ENCODE peak calls at places on chromosomes 1 and 21, in four cellular contexts. One of them, this sample, is unnamed.

GRCh38 chr1:29243863-29244185 is 7.5 kb downstream of the PTPRU start:
- DNase-seq in GM12878: no peak
- DNase-seq in HepG2: no peak
- DNase-seq in K562: no peak
- DNase-seq in this sample: no peak

GRCh38 chr1:167821356-167821685 is 92.6 kb downstream of the ADCY10 start:
- DNase-seq in K562: no peak
- DNase-seq in GM12878: no peak
- DNase-seq in HepG2: no peak
- DNase-seq in this sample: no peak

GRCh38 chr1:114740331-114740730 is 17.5 kb downstream of the CSDE1 start:
- DNase-seq in K562: no peak
- DNase-seq in GM12878: no peak
- DNase-seq in HepG2: no peak
- DNase-seq in this sample: no peak

GRCh38 chr1:53331446-53332187 is 3.7 kb upstream of the LRP8 start:
- DNase-seq in K562: no peak
- DNase-seq in HepG2: no peak
- DNase-seq in GM12878: no peak
- DNase-seq in this sample: no peak

GRCh38 chr1:4468386-4468785 is 186.0 kb upstream of the AJAP1 start:
- DNase-seq in GM12878: no peak
- DNase-seq in HepG2: no peak
- DNase-seq in K562: no peak
- DNase-seq in this sample: no peak

GRCh38 chr1:199687321-199687720 is 340.2 kb upstream of the NR5A2 start:
- DNase-seq in GM12878: no peak
- DNase-seq in K562: no peak
- DNase-seq in HepG2: no peak
- DNase-seq in this sample: no peak

GRCh38 chr21:44485254-44485793 is 30.0 kb downstream of the LRRC3 start:
- DNase-seq in GM12878: no peak
- DNase-seq in K562: peak; percentile 61
- DNase-seq in HepG2: no peak
- DNase-seq in this sample: peak; percentile 83

GRCh38 chr1:75725256-75725655 is 747 bp downstream of the ACADM start:
- DNase-seq in K562: no peak
- DNase-seq in GM12878: no peak
- DNase-seq in HepG2: no peak
- DNase-seq in this sample: no peak

GRCh38 chr1:173097001-173097400 is 46.3 kb upstream of the TNFSF18 start:
- DNase-seq in GM12878: no peak
- DNase-seq in HepG2: no peak
- DNase-seq in K562: no peak
- DNase-seq in this sample: no peak

GRCh38 chr1:62233926-62234450 is 39.3 kb downstream of the L1TD1 start:
- DNase-seq in GM12878: no peak
- DNase-seq in HepG2: no peak
- DNase-seq in K562: no peak
- DNase-seq in this sample: no peak

GRCh38 chr1:205812271-205812877 is 624 bp downstream of the SLC41A1 start:
- DNase-seq in K562: no peak
- DNase-seq in GM12878: no peak
- DNase-seq in HepG2: no peak
- DNase-seq in this sample: peak; percentile 82

GRCh38 chr21:40345700-40346099 is 478.5 kb downstream of the PCP4 start:
- DNase-seq in HepG2: no peak
- DNase-seq in K562: no peak
- DNase-seq in GM12878: no peak
- DNase-seq in this sample: no peak

DNA sequence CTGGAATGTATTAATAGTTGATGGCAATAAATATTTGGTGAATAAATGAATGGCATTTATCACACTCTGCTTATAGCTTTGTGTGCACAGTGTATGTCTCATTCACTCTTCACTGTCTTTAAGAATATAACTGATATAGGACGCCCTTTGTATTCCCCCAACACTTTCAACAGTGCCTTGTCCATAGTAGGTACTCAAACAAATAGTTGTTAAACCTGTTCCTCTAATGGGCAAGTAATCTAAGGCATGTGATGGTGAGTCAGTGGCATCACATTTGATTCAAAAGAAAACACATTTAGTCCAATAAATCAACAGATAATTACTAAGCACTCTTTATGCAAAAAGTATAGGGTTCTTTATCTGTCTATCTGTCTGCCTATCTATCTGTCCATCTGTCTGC is 11.2 kb upstream of the RXRG start:
- DNase-seq in K562: no peak
- DNase-seq in GM12878: no peak
- DNase-seq in HepG2: no peak
- DNase-seq in this sample: no peak
- TF ChIP-seq NFIC in K562: no peak
- TF ChIP-seq NFIC in GM12878: no peak
- TF ChIP-seq NFIC in HepG2: no peak
- TF ChIP-seq NFIC in this sample: no peak

GRCh38 chr1:227666286-227666685 is 68.8 kb downstream of the JMJD4 start:
- DNase-seq in K562: no peak
- DNase-seq in HepG2: no peak
- DNase-seq in GM12878: no peak
- DNase-seq in this sample: no peak
- TF ChIP-seq NFIC in K562: no peak
- TF ChIP-seq NFIC in HepG2: no peak
- TF ChIP-seq NFIC in GM12878: no peak
- TF ChIP-seq NFIC in this sample: no peak

DNA sequence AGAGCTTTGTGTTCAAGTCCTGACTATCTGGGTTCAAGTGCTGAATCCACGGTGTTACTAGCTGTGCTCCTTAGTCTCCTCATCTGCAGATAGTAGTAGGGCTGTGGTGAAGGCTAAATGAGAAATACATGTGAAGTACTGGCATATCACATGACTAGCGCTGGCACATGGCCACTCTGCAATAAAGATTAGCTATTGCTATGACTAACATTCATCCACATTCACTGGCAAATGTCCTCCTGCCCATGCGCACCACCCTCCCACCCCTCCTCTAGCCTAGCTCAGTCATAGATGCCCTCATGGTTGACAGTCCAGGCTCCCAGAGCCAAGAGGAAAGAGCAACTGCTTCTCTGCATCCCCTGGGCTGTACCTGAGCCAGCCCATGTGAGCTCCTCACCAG is 8.5 kb upstream of the COL8A2 start:
- DNase-seq in HepG2: no peak
- DNase-seq in K562: no peak
- DNase-seq in GM12878: no peak
- DNase-seq in this sample: peak; percentile 44
- TF ChIP-seq NFIC in HepG2: no peak
- TF ChIP-seq NFIC in K562: no peak
- TF ChIP-seq NFIC in GM12878: no peak
- TF ChIP-seq NFIC in this sample: peak; percentile 55

GRCh38 chr21:41812679-41813078 is 45.8 kb upstream of the RIPK4 start:
- DNase-seq in HepG2: no peak
- DNase-seq in GM12878: no peak
- DNase-seq in K562: no peak
- DNase-seq in this sample: no peak
- TF ChIP-seq NFIC in HepG2: no peak
- TF ChIP-seq NFIC in GM12878: no peak
- TF ChIP-seq NFIC in K562: no peak
- TF ChIP-seq NFIC in this sample: no peak